ENCODE peak calls at places on chromosome 20, in six cellular contexts. Q, Z, O, V, D and K are unnamed samples.

GRCh38 chr20:46354207-46354555 is 45.9 kb upstream of the CDH22 start:
- DNase-seq in Q (no peak), Z (no peak), O (no peak), V (no peak), D (no peak), K (no peak)

GRCh38 chr20:52313335-52313963 is 121.9 kb upstream of the ZFP64 start:
- DNase-seq in Q (no peak), Z (no peak), O (no peak), V (peak; percentile 76), D (peak; percentile 68), K (peak; percentile 19)

GRCh38 chr20:53032021-53033001 is 60.2 kb downstream of the TSHZ2 start:
- DNase-seq in Q (no peak), Z (peak; percentile 15), O (no peak), V (no peak), D (peak; percentile 52), K (no peak)

GRCh38 chr20:11373391-11373790 is 544.3 kb upstream of the BTBD3 start:
- DNase-seq in Q (no peak), Z (peak; percentile 3), O (no peak), V (no peak), D (peak; percentile 16), K (no peak)

GRCh38 chr20:44650777-44651493 is 564 bp downstream of the ADA start:
- DNase-seq in Q (peak; percentile 47), Z (peak; percentile 37), O (no peak), V (no peak), D (no peak), K (no peak)

GRCh38 chr20:58482416-58482815 is 32.8 kb downstream of the APCDD1L start:
- DNase-seq in Q (no peak), Z (no peak), O (no peak), V (no peak), D (no peak), K (no peak)

GRCh38 chr20:52905235-52905634 is 66.9 kb upstream of the TSHZ2 start:
- DNase-seq in Q (no peak), Z (no peak), O (no peak), V (no peak), D (no peak), K (no peak)

GRCh38 chr20:58793512-58794420 is 56.9 kb downstream of the GNAS-AS1 start:
- DNase-seq in Q (no peak), Z (no peak), O (no peak), V (no peak), D (no peak), K (no peak)

GRCh38 chr20:10790013-10790412 is 116.2 kb upstream of the JAG1 start:
- DNase-seq in Q (no peak), Z (no peak), O (no peak), V (no peak), D (no peak), K (no peak)

GRCh38 chr20:23654005-23654404 is 16.2 kb upstream of the CST3 start:
- DNase-seq in Q (no peak), Z (no peak), O (no peak), V (no peak), D (no peak), K (no peak)

DNA sequence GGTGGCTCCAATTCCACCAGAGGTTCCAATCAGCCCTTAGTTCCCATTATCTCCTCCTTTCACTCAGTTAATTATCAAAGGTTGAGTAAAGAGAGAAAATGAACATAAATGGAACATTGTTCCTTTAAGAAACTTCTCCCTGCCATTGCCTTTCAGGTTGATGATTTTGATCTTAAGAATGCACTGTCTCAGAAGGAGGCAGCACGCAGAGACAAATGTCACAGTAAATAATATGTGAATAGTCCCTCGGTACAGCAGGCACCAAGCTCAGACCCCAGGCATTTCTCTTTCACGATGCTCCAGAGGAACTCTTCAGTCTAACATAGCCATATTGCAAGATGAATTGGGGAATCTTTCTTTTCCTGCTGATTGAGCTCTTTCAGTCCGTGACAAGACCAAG is 435.3 kb upstream of the SPTLC3 start:
- DNase-seq in Q (no peak), Z (no peak), O (no peak), V (peak; percentile 15), D (no peak), K (no peak)
- H3K27ac ChIP-seq in Q (peak overlapping the region; percentile 64), Z (no peak overlapping the region), O (no peak overlapping the region), V (no peak overlapping the region), D (peak overlapping the region; percentile 57), K (no peak overlapping the region)

DNA sequence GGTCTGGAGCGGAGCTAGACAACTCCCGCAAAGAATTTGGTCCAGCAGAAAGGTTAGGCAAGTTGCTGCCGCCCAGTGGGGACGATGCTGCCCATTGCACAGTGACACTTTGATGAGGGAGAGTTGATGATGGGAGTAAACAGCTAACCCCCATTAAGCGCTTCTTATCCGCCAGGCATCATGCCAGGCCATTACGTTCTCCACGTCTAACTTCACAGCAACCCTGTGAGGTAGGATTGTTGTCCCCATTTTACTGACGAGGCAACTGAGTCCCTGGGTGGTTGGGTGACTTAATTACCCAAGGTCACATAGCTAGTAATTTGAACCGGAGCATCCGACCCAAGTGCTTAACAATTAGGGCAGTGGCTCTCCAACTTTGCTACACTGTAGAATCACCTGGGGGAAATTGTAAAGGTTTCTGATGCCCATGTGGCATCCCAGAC is 731 bp downstream of the RALGAPB start:
- DNase-seq in Q (no peak), Z (peak; percentile 32), O (peak; percentile 54), V (peak; percentile 40), D (peak; percentile 59), K (peak; percentile 32)
- TF ChIP-seq CTCF in Q (no peak), Z (no peak), O (no peak), V (peak; percentile 36), D (no peak), K (no peak)

DNA sequence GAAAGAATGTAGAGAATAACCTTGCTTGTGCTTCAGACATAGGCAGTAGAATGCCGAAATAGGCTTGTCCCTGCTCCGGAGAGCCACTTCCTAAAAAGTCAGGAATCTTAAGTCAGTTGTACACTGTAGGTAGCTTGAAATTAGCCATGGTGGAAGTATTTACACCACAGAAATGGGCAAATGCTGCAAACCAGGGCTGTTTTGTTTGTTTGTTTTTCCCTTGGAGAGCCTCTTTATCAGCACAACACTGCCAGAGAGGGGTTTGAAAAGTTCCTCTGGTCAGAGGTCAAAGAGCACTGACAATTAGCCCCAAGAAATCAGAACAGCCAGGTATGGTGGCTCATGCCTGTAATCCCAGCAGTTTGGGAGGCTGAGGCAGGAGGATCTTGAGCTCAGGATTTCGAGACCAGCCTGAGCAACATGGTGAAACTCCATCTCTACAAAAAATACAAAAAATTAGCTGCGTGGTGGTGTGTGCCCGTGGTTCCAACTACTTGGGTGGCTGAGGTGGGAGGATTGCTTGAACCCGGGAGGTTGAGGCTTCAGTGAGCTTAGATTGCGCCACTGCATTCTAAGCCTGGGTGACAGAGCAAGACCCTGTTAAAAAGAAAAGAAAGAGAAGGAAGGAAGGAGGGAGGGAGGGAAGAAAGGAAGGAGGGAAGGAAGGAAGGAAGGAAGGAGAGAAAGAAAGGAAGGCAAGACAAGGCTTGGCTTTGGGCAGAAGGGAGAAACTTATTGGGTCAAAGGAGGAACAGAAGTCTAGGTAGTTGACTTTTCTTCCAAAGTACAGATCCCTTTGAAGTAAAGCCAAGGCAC is 61.0 kb upstream of the ZMYND8 start:
- DNase-seq in Q (no peak), Z (no peak), O (no peak), V (no peak), D (no peak), K (no peak)
- H3K27ac ChIP-seq in Q (peak overlapping the region; percentile 34), Z (no peak overlapping the region), O (no peak overlapping the region), V (no peak overlapping the region), D (no peak overlapping the region), K (no peak overlapping the region)

GRCh38 chr20:4227085-4227821 is 211.9 kb upstream of the RNF24 start:
- DNase-seq in Q (no peak), Z (no peak), O (no peak), V (peak; percentile 69), D (no peak), K (no peak)
- TF ChIP-seq CTCF in Q (peak; percentile 40), Z (peak; percentile 40), O (no peak), V (peak; percentile 68), D (peak; percentile 17), K (no peak)

DNA sequence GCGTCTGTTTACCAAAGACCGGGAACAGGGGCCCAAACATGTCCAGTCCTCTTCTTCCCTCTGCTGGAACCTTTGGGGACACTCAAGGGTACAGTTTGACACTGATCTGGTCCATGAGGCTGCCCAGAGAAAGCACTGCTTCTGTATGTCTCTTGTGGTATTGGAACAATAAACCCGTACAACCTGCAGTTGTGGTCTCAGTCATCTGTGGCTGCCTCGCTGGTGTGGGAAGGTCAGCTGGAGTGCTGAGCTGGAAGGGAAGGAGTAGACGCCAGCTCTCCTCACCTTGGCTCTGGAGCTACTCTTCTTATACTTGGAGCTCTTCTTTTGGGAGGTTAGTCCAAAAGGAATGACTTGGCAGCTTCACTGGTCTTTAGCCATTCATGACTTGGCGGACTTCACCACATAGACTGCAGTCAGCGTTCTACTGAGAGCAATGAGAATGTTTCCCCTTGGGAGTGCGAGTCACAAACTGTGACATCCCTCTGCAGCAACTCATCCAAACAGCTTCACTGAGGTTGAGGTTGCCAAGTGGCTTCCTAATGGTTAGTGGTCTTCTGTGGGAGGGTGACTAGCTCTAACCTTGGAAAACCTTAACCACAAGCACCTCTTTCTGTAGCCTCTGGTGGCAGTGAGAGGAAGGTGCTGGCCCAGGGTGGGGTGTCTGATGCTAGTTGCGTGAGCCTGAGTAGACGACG is 81.2 kb downstream of the ASXL1 start:
- DNase-seq in Q (no peak), Z (no peak), O (peak; percentile 13), V (no peak), D (peak; percentile 17), K (no peak)
- H3K27ac ChIP-seq in Q (no peak overlapping the region), Z (no peak overlapping the region), O (no peak overlapping the region), V (no peak overlapping the region), D (no peak overlapping the region), K (no peak overlapping the region)